ENCODE peak calls at places on chromosomes 7 and 10, in five cellular contexts. H is DMS153; X is RCC 7860; E is activated T-cell treated with anti-CD3 and anti-CD28 coated beads, Interleukin-2, amount 50 U/mL, for 4 hours; M is MCF 10A. G is an unnamed sample.

GRCh38 chr7:47483604-47484273 is 98.2 kb downstream of the TNS3 start:
- DNase-seq in X (no peak), E (no peak), H (no peak), M (no peak), G (no peak)

GRCh38 chr7:132436121-132436520 is 140.1 kb downstream of the PLXNA4 start:
- DNase-seq in M (no peak), E (no peak), X (no peak), H (peak; percentile 47), G (no peak)

GRCh38 chr7:91082038-91082437 is 182.2 kb upstream of the FZD1 start:
- DNase-seq in E (no peak), X (no peak), H (no peak), M (no peak), G (no peak)

GRCh38 chr7:47083476-47084250 is 498.2 kb downstream of the TNS3 start:
- DNase-seq in E (no peak), M (no peak), H (no peak), X (no peak), G (no peak)

GRCh38 chr10:113087082-113088029 is 137.3 kb downstream of the TCF7L2 start:
- DNase-seq in E (no peak), M (peak; percentile 98), H (peak; percentile 26), X (peak; percentile 99), G (no peak)

GRCh38 chr10:130577039-130577438 is 440.8 kb downstream of the GLRX3 start:
- DNase-seq in H (no peak), X (no peak), M (no peak), E (no peak), G (no peak)

GRCh38 chr10:121927361-121927840 is 430 bp downstream of the ATE1 start:
- DNase-seq in M (peak; percentile 71), X (peak; percentile 56), H (no peak), E (peak; percentile 9), G (peak; percentile 36)

GRCh38 chr7:20104696-20105095 is 112.5 kb downstream of the MACC1 start:
- DNase-seq in H (no peak), E (no peak), X (no peak), M (no peak), G (no peak)

G was measured in stimulated activated CD4-positive, alpha-beta T cell treated with anti-CD3 and anti-CD28 coated beads, Interleukin-12 subunit alpha, Interleukin-12 subunit beta, amount 100 ng/mL, for 4 hours.